ENCODE peak calls at places on chromosome 20, in eight cellular contexts. H is vagina, X is HCT116, A is stomach, L is HL-60, M is endothelial cell of umbilical vein, F is SK-N-SH, R is suprapubic skin. B is an unnamed sample.

GRCh38 chr20:35561268-35561667 is 19.4 kb downstream of the ERGIC3 start:
- DNase-seq in A (no peak), H (no peak), M (peak; percentile 30), R (no peak), X (no peak), L (no peak), F (peak; percentile 71), B (no peak)

GRCh38 chr20:22691369-22692118 is 107.2 kb upstream of the FOXA2 start:
- DNase-seq in F (peak; percentile 72), X (peak; percentile 51), R (peak; percentile 84), A (peak; percentile 83), H (peak; percentile 88), M (peak; percentile 82), L (peak; percentile 60), B (peak; percentile 60)

GRCh38 chr20:1368448-1369199 is 24.2 kb downstream of the FKBP1A start:
- DNase-seq in H (no peak), L (no peak), R (no peak), A (no peak), F (no peak), X (no peak), M (no peak), B (no peak)

GRCh38 chr20:38764563-38765355 is 16.5 kb downstream of the ACTR5 start:
- DNase-seq in A (peak; percentile 60), H (no peak), M (peak; percentile 60), R (no peak), X (peak; percentile 87), L (no peak), F (no peak), B (no peak)

GRCh38 chr20:9442858-9443257 is 71.5 kb upstream of the LAMP5 start:
- DNase-seq in R (no peak), F (peak; percentile 64), X (no peak), H (no peak), M (no peak), L (no peak), A (peak; percentile 43), B (no peak)

GRCh38 chr20:48583801-48584200 is 244.0 kb downstream of the PREX1 start:
- DNase-seq in A (no peak), M (no peak), F (no peak), H (no peak), L (no peak), R (peak; percentile 38), X (no peak), B (no peak)

GRCh38 chr20:32524871-32525501 is 60.1 kb downstream of the NOL4L start:
- DNase-seq in F (peak; percentile 73), X (no peak), R (no peak), A (peak; percentile 92), H (no peak), M (peak; percentile 56), L (no peak), B (no peak)

GRCh38 chr20:38751360-38751976 is 3.2 kb downstream of the ACTR5 start:
- DNase-seq in A (no peak), M (peak; percentile 70), R (no peak), F (peak; percentile 60), L (no peak), X (peak; percentile 27), H (no peak), B (no peak)

GRCh38 chr20:51175724-51176123 is 152.8 kb upstream of the KCNG1 start:
- DNase-seq in L (no peak), X (no peak), M (no peak), A (no peak), H (no peak), F (no peak), R (no peak), B (no peak)

GRCh38 chr20:402496-402885 is 5.6 kb upstream of the RBCK1 start:
- DNase-seq in R (no peak), M (no peak), H (no peak), A (no peak), F (no peak), L (no peak), X (no peak), B (no peak)

GRCh38 chr20:61436674-61437279 is 184.7 kb downstream of the CDH4 start:
- DNase-seq in H (no peak), R (no peak), M (no peak), F (no peak), L (no peak), A (no peak), X (no peak), B (no peak)

GRCh38 chr20:61436268-61436667 is 184.2 kb downstream of the CDH4 start:
- DNase-seq in M (no peak), F (no peak), H (no peak), L (no peak), A (no peak), X (no peak), R (no peak), B (no peak)

GRCh38 chr20:61439251-61439650 is 187.2 kb downstream of the CDH4 start:
- DNase-seq in L (no peak), H (no peak), X (no peak), R (no peak), M (no peak), A (no peak), F (no peak), B (no peak)

GRCh38 chr20:61438285-61438684 is 186.2 kb downstream of the CDH4 start:
- DNase-seq in A (no peak), F (no peak), X (no peak), R (no peak), M (no peak), H (no peak), L (no peak), B (no peak)

DNA sequence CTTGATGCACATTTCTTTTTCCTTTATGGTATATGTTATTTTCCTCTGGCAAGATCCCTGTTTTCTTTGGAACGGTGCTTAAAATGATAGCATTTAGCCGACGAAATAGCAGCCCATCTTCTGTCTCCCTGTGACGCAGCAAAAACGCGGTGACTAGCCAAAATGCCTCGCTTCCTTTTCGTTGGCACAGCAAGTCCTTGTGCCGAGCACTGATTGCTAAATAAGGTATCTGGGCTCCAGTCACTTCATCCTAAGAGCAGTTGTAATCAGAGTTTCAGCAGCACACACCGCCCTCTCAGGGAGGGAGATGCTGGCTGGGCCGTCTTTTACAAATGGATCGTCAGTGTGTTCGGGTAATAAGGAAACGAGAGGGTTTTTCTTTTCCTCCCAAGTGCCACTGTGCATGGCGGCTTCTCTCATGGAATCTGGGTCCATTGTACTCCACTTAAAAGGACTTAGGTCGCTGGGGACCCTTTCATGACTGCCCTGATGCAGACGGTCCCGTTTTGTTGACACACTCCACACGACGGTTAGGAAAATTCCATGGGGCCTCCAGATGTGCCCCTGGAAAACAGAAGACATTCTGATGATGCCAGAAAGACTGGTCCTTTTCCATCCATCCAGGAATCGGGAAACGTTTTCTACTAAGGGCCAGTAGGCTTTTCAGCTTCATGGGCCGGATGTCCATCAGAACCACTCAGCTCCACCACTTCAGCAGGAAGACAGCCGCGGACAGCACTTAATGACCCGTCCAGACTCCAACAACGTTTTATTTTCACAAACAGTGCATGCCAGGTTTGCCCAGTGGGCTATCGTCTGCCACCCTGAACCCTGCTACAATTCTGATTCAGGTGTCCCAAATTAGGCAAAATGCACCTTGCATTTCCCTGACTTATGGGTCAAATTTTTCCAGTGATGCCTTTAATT is 185.5 kb downstream of the CDH4 start:
- DNase-seq in X (no peak), M (no peak), L (no peak), F (no peak), R (no peak), H (no peak), A (no peak), B (no peak)
- TF ChIP-seq POLR2AphosphoS5 in X (no peak), M (no peak), L (no peak), F (no peak), R (no peak), H (no peak), A (no peak), B (no peak)

GRCh38 chr20:39800548-39800947 is 838.4 kb downstream of the DHX35 start:
- DNase-seq in H (no peak), M (peak; percentile 9), L (no peak), F (no peak), R (no peak), X (no peak), A (no peak), B (no peak)

GRCh38 chr20:39800111-39800510 is 838.0 kb downstream of the DHX35 start:
- DNase-seq in X (no peak), M (no peak), R (no peak), A (no peak), F (no peak), L (no peak), H (no peak), B (peak; percentile 5)

GRCh38 chr20:39799366-39799965 is 837.3 kb downstream of the DHX35 start:
- DNase-seq in M (no peak), X (no peak), F (no peak), H (no peak), L (no peak), A (no peak), R (no peak), B (no peak)

DNA sequence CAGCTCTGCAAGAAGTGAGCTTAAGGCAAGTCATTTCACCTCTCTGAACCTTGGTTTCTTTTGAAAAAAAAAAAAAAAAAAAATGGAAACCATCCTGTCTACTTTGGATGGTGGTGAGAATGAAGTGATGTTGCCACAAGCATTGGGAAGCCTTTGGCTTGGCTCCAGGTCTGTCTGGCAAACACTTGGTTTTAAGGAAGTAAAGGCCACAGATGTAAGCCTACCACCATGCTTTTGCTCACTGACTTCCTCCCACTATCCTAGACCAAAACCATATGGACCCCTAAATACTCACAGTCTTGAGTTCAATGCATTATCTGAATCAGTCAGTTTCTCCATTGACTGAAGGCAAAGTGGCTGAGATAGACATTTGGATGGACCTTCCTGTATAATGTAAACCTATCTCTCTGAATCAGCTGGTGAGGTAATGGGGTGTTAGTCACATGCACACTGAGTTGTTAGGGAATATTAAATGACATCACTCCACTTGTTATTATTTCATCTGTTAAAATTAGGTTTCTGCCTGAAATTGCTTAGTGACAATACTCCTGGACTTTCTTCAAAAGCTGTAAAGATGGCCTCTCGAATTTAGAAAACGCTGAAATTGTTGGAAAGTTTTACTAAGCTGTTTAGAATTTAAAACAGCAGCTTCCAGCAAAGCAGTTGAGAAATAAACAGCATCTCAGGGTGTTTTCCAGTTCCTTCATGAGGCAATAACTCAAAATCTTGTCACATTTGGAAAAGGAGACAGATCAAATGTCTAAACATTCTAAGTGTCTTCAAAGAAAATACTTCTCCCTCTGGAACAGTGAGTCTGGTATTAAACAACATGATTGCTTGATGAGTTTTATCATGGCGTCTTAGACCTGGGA is 833.5 kb downstream of the DHX35 start:
- DNase-seq in M (no peak), A (no peak), R (no peak), F (no peak), X (no peak), H (no peak), L (no peak), B (no peak)
- TF ChIP-seq POLR2AphosphoS5 in M (no peak), A (no peak), R (no peak), F (no peak), X (no peak), H (peak; percentile 49), L (no peak), B (no peak)

DNA sequence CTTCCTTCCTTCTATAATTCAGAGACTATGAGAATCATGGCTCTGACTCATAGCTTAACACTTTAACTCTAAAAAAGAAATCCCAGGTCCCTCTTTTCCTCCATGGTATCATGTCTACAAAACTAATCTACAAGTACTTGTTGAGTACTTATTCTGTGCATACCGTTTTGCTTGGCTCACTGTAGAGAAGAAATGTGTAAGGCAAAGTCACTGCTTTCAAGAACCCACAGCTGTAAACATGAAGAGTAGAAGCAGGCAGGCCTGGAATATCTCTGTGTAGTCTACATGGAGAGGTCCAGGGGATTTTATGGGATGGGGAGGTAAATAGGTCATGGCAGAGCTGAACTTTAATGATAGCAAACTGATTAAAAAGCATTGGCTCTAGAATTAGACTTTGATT is 13.8 kb downstream of the SPINT3 start:
- DNase-seq in F (no peak), L (no peak), M (no peak), H (no peak), X (no peak), R (no peak), A (no peak), B (no peak)
- TF ChIP-seq POLR2AphosphoS5 in F (no peak), L (no peak), M (no peak), H (no peak), X (no peak), R (no peak), A (no peak), B (no peak)

GRCh38 chr20:20697325-20697845 is 15.1 kb downstream of the RALGAPA2 start:
- DNase-seq in M (no peak), X (no peak), F (no peak), H (peak; percentile 49), L (no peak), R (no peak), A (no peak), B (no peak)
- TF ChIP-seq POLR2AphosphoS5 in M (no peak), X (no peak), F (no peak), H (no peak), L (no peak), R (no peak), A (no peak), B (no peak)

B was measured in GM12892.